ENCODE peak calls at places on chromosomes 3 and 15, in five cellular contexts. G is aorta, L is GM10248, H is bronchial epithelial cell, K is endothelial cell of umbilical vein. R is an unnamed sample.

GRCh38 chr15:33500432-33500831 is 189.7 kb downstream of the RYR3 start:
- DNase-seq in G (no peak), L (no peak), H (no peak), K (no peak), R (no peak)

GRCh38 chr3:184982058-184982457 is 170.1 kb downstream of the VPS8 start:
- DNase-seq in G (no peak), L (no peak), H (no peak), K (no peak), R (no peak)

GRCh38 chr15:76335851-76336253 is 721 bp upstream of the ISL2 start:
- DNase-seq in G (no peak), L (peak; percentile 38), H (no peak), K (no peak), R (peak; percentile 55)

GRCh38 chr15:85745525-85745924 is 49.2 kb downstream of the KLHL25 start:
- DNase-seq in G (no peak), L (no peak), H (no peak), K (no peak), R (no peak)

GRCh38 chr15:89766357-89767311 is 9.5 kb upstream of the MESP2 start:
- DNase-seq in G (no peak), L (no peak), H (no peak), K (no peak), R (no peak)

GRCh38 chr3:27345493-27345892 is 23.7 kb downstream of the NEK10 start:
- DNase-seq in G (no peak), L (no peak), H (peak; percentile 42), K (no peak), R (no peak)

GRCh38 chr3:180036092-180036677 is 552 bp downstream of the PEX5L start:
- DNase-seq in G (no peak), L (no peak), H (no peak), K (no peak), R (no peak)

GRCh38 chr15:71730277-71731144 is 79.8 kb upstream of the NR2E3 start:
- DNase-seq in G (no peak), L (peak; percentile 67), H (peak; percentile 65), K (peak; percentile 66), R (peak; percentile 68)

GRCh38 chr3:169071003-169071402 is 592.5 kb downstream of the MECOM start:
- DNase-seq in G (no peak), L (no peak), H (no peak), K (no peak), R (no peak)

GRCh38 chr3:143436231-143436930 is 316.8 kb downstream of the CHST2 start:
- DNase-seq in G (no peak), L (no peak), H (no peak), K (no peak), R (no peak)

GRCh38 chr3:172606021-172606420 is 82.8 kb upstream of the TNFSF10 start:
- DNase-seq in G (no peak), L (no peak), H (peak; percentile 59), K (peak; percentile 52), R (no peak)

GRCh38 chr3:55160241-55160877 is 232.5 kb upstream of the LRTM1 start:
- DNase-seq in G (peak; percentile 76), L (peak; percentile 6), H (no peak), K (no peak), R (no peak)